ENCODE peak calls at places on chromosomes 13 and 19, in four cellular contexts. J is A549, G is right lobe of liver, L is foreskin fibroblast. T is an unnamed sample.

GRCh38 chr13:49220035-49220855 is at the start of gene MLNR:
- DNase-seq in J (peak; percentile 67), G (no peak), L (peak; percentile 60), T (peak; percentile 42)

GRCh38 chr19:51366999-51367564 is 894 bp upstream of the ETFB start:
- DNase-seq in J (no peak), G (peak; percentile 65), L (no peak), T (no peak)

GRCh38 chr13:111881700-111882099 is 185.2 kb upstream of the SOX1 start:
- DNase-seq in J (no peak), G (no peak), L (no peak), T (no peak)

GRCh38 chr13:78602561-78603239 is 652 bp downstream of the POU4F1 start:
- DNase-seq in J (no peak), G (no peak), L (peak; percentile 15), T (no peak)

GRCh38 chr13:31225998-31226675 is 26.4 kb downstream of the B3GLCT start:
- DNase-seq in J (no peak), G (no peak), L (no peak), T (no peak)

GRCh38 chr13:40102854-40103253 is 447.4 kb downstream of the COG6 start:
- DNase-seq in J (peak; percentile 5), G (no peak), L (peak; percentile 24), T (peak; percentile 73)

GRCh38 chr13:72141845-72142470 is 275.0 kb upstream of the DACH1 start:
- DNase-seq in J (no peak), G (no peak), L (peak; percentile 16), T (no peak)

GRCh38 chr19:40642757-40643325 is 41.7 kb downstream of the LTBP4 start:
- DNase-seq in J (no peak), G (no peak), L (no peak), T (no peak)

GRCh38 chr19:43316591-43317319 is 36.7 kb upstream of the CD177 start:
- DNase-seq in J (peak; percentile 32), G (no peak), L (peak; percentile 37), T (peak; percentile 61)

GRCh38 chr13:112032186-112032835 is 34.6 kb upstream of the SOX1 start:
- DNase-seq in J (no peak), G (no peak), L (peak; percentile 4), T (peak; percentile 80)

GRCh38 chr19:51123381-51124186 is 1.1 kb upstream of the SIGLEC9 start:
- DNase-seq in J (no peak), G (no peak), L (no peak), T (no peak)

GRCh38 chr13:112042496-112042895 is 24.5 kb upstream of the SOX1 start:
- DNase-seq in J (no peak), G (no peak), L (no peak), T (peak; percentile 37)

GRCh38 chr19:35142531-35143230 is 374 bp upstream of the FXYD7 start:
- DNase-seq in J (peak; percentile 83), G (no peak), L (peak; percentile 63), T (no peak)

GRCh38 chr19:13018037-13018914 is 23.0 kb downstream of the NFIX start:
- DNase-seq in J (no peak), G (no peak), L (peak; percentile 71), T (peak; percentile 95)

GRCh38 chr19:34308381-34309367 is 54.3 kb downstream of the GARRE1 start:
- DNase-seq in J (no peak), G (no peak), L (peak; percentile 33), T (no peak)

GRCh38 chr13:36088001-36088400 is 43.2 kb downstream of the DCLK1 start:
- DNase-seq in J (no peak), G (no peak), L (no peak), T (no peak)

GRCh38 chr19:23554548-23554947 is 132.5 kb downstream of the ZNF675 start:
- DNase-seq in J (no peak), G (no peak), L (no peak), T (no peak)

GRCh38 chr19:24002256-24002945 is 84.6 kb upstream of the ZNF254 start:
- DNase-seq in J (no peak), G (no peak), L (no peak), T (no peak)

GRCh38 chr13:48559638-48560320 is 26.9 kb upstream of the RCBTB2 start:
- DNase-seq in J (no peak), G (no peak), L (peak; percentile 42), T (no peak)

GRCh38 chr13:33351324-33351723 is 65.8 kb upstream of the STARD13 start:
- DNase-seq in J (no peak), G (no peak), L (peak; percentile 52), T (peak; percentile 52)
- H3K4me3 ChIP-seq in J (no peak overlapping the region), G (no peak overlapping the region), L (no peak overlapping the region), T (peak overlapping the region; percentile 87)

GRCh38 chr19:28727835-28728159 is 485.2 kb downstream of the UQCRFS1 start:
- DNase-seq in J (no peak), G (no peak), L (no peak), T (no peak)

GRCh38 chr19:28726533-28726932 is 486.4 kb downstream of the UQCRFS1 start:
- DNase-seq in J (no peak), G (no peak), L (peak; percentile 8), T (no peak)

GRCh38 chr19:28731113-28731512 is 481.8 kb downstream of the UQCRFS1 start:
- DNase-seq in J (no peak), G (no peak), L (no peak), T (no peak)

GRCh38 chr19:28731577-28731976 is 481.4 kb downstream of the UQCRFS1 start:
- DNase-seq in J (no peak), G (no peak), L (no peak), T (no peak)

DNA sequence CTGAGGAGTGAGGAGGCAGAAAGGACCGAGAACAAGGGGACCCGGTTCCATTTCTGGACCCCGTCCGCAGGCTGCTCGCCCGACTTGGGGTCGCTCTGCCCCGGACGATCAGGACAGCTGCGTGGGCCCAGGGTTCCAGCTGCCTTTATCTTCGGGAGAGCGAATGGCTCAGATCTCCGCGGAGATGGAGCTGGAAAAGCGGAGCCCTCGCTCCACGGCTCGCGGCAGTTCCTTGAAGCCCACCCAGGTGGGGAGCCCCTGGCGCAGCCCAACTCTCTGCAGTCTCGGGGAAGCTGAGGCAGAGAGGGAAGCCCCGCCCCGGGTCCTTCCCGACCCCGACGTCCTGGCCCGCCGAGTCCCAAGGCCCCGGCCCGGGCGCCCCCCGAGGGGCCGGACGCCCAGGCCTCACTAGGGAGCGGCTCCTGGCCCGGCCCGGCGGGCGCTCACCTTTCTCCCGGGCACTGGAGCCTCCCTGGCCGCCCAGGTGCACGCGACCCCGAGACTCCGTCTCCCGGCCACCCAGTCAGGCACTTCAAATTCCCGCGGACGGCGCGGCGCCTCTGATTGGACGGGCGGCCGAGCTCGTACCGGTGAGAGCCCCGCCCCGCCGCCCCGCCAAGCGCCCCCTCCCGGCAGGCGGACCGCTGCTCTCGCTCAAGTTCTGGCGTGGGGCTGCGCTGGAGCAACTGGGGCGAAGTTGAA is 485.7 kb downstream of the UQCRFS1 start:
- DNase-seq in J (no peak), G (no peak), L (peak; percentile 66), T (peak; percentile 75)
- H3K4me3 ChIP-seq in J (no peak overlapping the region), G (no peak overlapping the region), L (peak overlapping the region; percentile 39), T (peak overlapping the region; percentile 62)

DNA sequence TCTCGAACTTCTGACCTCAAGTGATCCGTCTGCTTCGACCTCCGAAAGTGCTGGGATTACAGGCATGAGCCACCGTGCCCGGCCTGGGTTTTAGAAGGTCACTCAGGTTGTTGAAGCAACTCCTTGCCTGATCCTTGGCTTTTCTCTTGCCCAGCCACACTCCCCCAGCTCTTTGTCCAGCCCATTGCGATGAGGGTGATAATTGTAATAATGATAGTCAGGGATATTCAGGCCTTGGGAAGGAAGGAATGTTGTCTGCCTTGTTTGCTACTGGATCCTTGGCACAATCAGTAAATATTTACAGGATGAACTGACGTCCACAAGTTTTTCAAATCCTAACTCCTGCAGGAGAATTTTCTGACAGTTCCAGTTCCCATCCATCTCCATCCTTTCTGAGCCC is 1.8 kb downstream of the THOP1 start:
- DNase-seq in J (no peak), G (no peak), L (no peak), T (no peak)
- H3K4me3 ChIP-seq in J (no peak overlapping the region), G (no peak overlapping the region), L (no peak overlapping the region), T (no peak overlapping the region)

DNA sequence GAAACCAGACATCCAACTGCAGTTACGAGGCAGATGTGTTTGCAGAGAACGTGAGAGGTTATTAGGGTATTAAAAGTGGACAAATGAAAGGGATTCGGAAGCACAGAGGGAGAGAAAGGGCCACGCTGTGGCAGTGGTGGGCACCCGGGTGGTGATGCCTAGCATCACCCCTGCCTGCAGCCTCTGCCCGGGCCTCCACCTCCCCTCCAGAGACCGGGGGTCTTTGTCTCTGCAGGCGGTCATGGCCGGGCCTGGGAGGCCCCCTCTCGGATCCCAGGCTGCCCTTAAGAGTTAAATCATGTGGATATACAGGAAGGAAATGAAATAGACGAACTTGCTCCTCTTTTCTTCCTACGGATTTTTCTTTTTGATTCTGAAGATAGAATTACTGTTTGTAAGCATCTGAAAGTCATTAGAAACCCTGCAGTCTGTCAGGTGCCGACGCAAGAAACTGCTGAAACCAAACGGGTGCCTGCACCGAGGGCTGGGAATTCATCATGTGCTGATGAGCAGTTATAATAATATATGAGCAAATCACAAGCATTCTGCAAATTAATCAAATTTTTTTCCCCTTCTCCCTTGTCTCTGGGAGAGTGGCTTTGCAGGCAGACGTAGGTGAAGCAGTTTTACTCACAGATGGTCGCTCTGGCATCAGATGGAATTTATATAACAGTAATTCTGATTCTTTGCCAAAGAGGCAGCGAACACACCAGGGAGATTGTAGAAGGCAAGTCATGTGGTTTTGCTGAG is 319.8 kb downstream of the ZNF536 start:
- DNase-seq in J (no peak), G (no peak), L (peak; percentile 44), T (no peak)
- H3K4me3 ChIP-seq in J (no peak overlapping the region), G (no peak overlapping the region), L (peak overlapping the region; percentile 19), T (peak overlapping the region; percentile 26)

DNA sequence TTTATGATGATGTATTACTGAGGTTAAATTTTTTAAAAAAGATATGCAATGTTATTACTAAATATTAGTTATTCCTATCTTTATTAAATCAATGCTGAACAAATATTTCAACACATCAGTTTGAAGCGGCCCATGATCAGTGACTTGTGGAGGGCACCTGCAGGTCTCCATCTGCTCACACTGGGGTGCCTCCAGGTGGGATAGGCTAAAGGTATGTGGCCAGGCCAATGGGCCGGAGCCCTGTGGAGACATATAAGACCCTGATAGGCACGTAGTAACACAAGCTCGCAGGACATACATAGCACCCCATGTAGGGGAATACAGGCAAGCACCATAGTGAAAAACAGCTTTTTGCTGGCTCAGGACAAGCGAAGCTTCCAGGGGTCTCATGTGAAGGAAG is 469.8 kb downstream of the ZNF536 start:
- DNase-seq in J (no peak), G (no peak), L (no peak), T (no peak)
- H3K4me3 ChIP-seq in J (no peak overlapping the region), G (no peak overlapping the region), L (no peak overlapping the region), T (no peak overlapping the region)

GRCh38 chr13:19961484-19961883 is 3.0 kb downstream of the ZMYM2 start:
- DNase-seq in J (no peak), G (no peak), L (no peak), T (no peak)
- H3K4me3 ChIP-seq in J (no peak overlapping the region), G (no peak overlapping the region), L (no peak overlapping the region), T (no peak overlapping the region)

T was measured in MG63.